ENCODE peak calls at places on chromosome 2, in eight cellular contexts. One of them, this sample, is unnamed.

GRCh38 chr2:84649487-84650142 is 133.3 kb downstream of the DNAH6 start:
- DNase-seq in neuronal stem cell: no peak
- DNase-seq in GM12878: no peak
- DNase-seq in fibroblast of lung: no peak
- DNase-seq in cardiac fibroblast: no peak
- DNase-seq in endodermal cell: no peak
- DNase-seq in CD8-positive, alpha-beta T cell: no peak
- DNase-seq in neural progenitor cell: no peak
- DNase-seq in this sample: peak

GRCh38 chr2:240460243-240460630 is 24.8 kb downstream of the GPC1 start:
- DNase-seq in neuronal stem cell: no peak
- DNase-seq in GM12878: no peak
- DNase-seq in fibroblast of lung: no peak
- DNase-seq in cardiac fibroblast: no peak
- DNase-seq in endodermal cell: no peak
- DNase-seq in CD8-positive, alpha-beta T cell: no peak
- DNase-seq in neural progenitor cell: no peak
- DNase-seq in this sample: no peak

GRCh38 chr2:202932425-202933138 is 20.5 kb downstream of the CARF start:
- DNase-seq in neuronal stem cell: no peak
- DNase-seq in GM12878: no peak
- DNase-seq in fibroblast of lung: no peak
- DNase-seq in cardiac fibroblast: peak
- DNase-seq in endodermal cell: no peak
- DNase-seq in CD8-positive, alpha-beta T cell: no peak
- DNase-seq in neural progenitor cell: no peak
- DNase-seq in this sample: no peak

GRCh38 chr2:19496646-19497045 is 138.2 kb upstream of the OSR1 start:
- DNase-seq in neuronal stem cell: no peak
- DNase-seq in GM12878: no peak
- DNase-seq in fibroblast of lung: no peak
- DNase-seq in cardiac fibroblast: no peak
- DNase-seq in endodermal cell: no peak
- DNase-seq in CD8-positive, alpha-beta T cell: no peak
- DNase-seq in neural progenitor cell: no peak
- DNase-seq in this sample: no peak

GRCh38 chr2:100796499-100797100 is 23.3 kb upstream of the NPAS2 start:
- DNase-seq in neuronal stem cell: no peak
- DNase-seq in GM12878: no peak
- DNase-seq in fibroblast of lung: no peak
- DNase-seq in cardiac fibroblast: no peak
- DNase-seq in endodermal cell: no peak
- DNase-seq in CD8-positive, alpha-beta T cell: no peak
- DNase-seq in neural progenitor cell: no peak
- DNase-seq in this sample: no peak

GRCh38 chr2:68216454-68217310 is 35.6 kb downstream of the PPP3R1 start:
- DNase-seq in neuronal stem cell: no peak
- DNase-seq in GM12878: no peak
- DNase-seq in fibroblast of lung: no peak
- DNase-seq in cardiac fibroblast: no peak
- DNase-seq in endodermal cell: no peak
- DNase-seq in CD8-positive, alpha-beta T cell: no peak
- DNase-seq in neural progenitor cell: no peak
- DNase-seq in this sample: no peak

GRCh38 chr2:68367918-68368656 is 3.0 kb downstream of the PLEK start:
- DNase-seq in neuronal stem cell: no peak
- DNase-seq in GM12878: no peak
- DNase-seq in fibroblast of lung: peak
- DNase-seq in cardiac fibroblast: no peak
- DNase-seq in endodermal cell: no peak
- DNase-seq in CD8-positive, alpha-beta T cell: no peak
- DNase-seq in neural progenitor cell: no peak
- DNase-seq in this sample: no peak

GRCh38 chr2:169815849-169816248 is 8.9 kb downstream of the METTL5 start:
- DNase-seq in neuronal stem cell: no peak
- DNase-seq in GM12878: no peak
- DNase-seq in fibroblast of lung: peak
- DNase-seq in cardiac fibroblast: peak
- DNase-seq in endodermal cell: no peak
- DNase-seq in CD8-positive, alpha-beta T cell: no peak
- DNase-seq in neural progenitor cell: no peak
- DNase-seq in this sample: no peak

GRCh38 chr2:70767094-70767698 is 804 bp downstream of the ADD2 start:
- DNase-seq in neuronal stem cell: no peak
- DNase-seq in GM12878: no peak
- DNase-seq in fibroblast of lung: no peak
- DNase-seq in cardiac fibroblast: no peak
- DNase-seq in endodermal cell: peak
- DNase-seq in CD8-positive, alpha-beta T cell: peak
- DNase-seq in neural progenitor cell: peak
- DNase-seq in this sample: no peak
- H3K4me3 ChIP-seq in neuronal stem cell: peak
- H3K4me3 ChIP-seq in GM12878: peak
- H3K4me3 ChIP-seq in fibroblast of lung: peak
- H3K4me3 ChIP-seq in cardiac fibroblast: no peak
- H3K4me3 ChIP-seq in endodermal cell: peak
- H3K4me3 ChIP-seq in CD8-positive, alpha-beta T cell: peak
- H3K4me3 ChIP-seq in neural progenitor cell: peak
- H3K4me3 ChIP-seq in this sample: peak

DNA sequence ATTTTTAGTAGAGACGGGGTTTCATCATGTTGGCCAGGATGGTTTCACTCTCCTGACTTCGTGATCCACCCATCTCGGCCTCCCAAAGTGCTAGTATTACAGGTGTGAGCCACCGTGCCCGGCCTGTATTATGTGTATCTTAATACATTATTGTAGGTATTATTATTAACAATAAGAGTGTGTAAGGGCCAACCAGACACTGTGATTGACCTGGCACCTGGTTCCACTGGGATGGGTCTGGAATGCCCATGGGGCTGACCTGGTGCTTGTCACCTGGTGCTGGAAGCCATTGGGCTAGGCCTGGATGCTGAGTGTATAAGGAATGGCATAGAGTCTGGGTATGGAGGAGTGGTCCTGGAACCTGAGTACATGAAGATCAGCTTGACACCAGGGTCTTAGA is 906.9 kb upstream of the TMEFF2 start:
- DNase-seq in neuronal stem cell: no peak
- DNase-seq in GM12878: no peak
- DNase-seq in fibroblast of lung: no peak
- DNase-seq in cardiac fibroblast: no peak
- DNase-seq in endodermal cell: no peak
- DNase-seq in CD8-positive, alpha-beta T cell: no peak
- DNase-seq in neural progenitor cell: no peak
- DNase-seq in this sample: no peak
- H3K4me3 ChIP-seq in neuronal stem cell: no peak
- H3K4me3 ChIP-seq in GM12878: no peak
- H3K4me3 ChIP-seq in fibroblast of lung: no peak
- H3K4me3 ChIP-seq in cardiac fibroblast: no peak
- H3K4me3 ChIP-seq in endodermal cell: no peak
- H3K4me3 ChIP-seq in CD8-positive, alpha-beta T cell: no peak
- H3K4me3 ChIP-seq in neural progenitor cell: no peak
- H3K4me3 ChIP-seq in this sample: no peak

DNA sequence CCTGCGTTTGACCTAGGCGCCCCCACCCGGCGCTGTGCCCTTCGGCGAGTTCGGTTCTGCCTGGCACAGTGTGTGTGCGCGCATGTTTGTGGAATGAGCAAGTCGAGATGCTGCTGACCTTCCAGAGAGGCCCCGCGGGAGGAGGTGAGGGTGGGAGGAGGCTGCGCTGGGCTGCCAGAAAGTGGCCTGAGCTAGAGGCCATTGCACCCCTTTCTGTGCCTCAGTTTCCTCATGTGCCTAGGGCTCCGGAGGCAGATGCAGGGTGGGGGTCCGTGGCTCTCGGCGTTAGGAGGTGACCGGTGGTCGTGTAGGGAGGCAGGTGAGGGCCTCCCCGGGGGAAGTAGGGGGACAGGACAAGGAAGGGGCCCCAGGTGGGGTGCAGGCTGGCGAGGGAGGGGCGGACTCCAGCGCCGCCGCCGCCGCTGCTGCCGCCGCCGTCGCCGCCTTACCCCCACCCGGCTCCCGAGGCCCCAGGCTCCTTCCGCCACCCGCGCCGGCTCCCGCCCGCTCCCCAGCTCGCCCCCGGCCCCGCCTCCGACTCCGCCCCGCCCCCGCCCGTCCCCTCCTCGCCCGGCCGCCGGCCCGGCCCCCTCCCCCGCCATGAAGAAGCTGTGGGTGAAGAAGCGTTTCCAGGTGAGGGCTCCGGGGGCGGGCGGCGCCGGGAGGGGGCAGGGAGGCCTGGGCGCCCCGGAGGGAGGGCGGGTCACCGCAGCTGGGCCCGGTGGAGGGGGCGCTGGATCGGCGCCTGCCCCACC is 7.0 kb downstream of the SPEG start:
- DNase-seq in neuronal stem cell: no peak
- DNase-seq in GM12878: no peak
- DNase-seq in fibroblast of lung: peak
- DNase-seq in cardiac fibroblast: peak
- DNase-seq in endodermal cell: peak
- DNase-seq in CD8-positive, alpha-beta T cell: peak
- DNase-seq in neural progenitor cell: peak
- DNase-seq in this sample: peak
- H3K4me3 ChIP-seq in neuronal stem cell: peak
- H3K4me3 ChIP-seq in GM12878: no peak
- H3K4me3 ChIP-seq in fibroblast of lung: peak
- H3K4me3 ChIP-seq in cardiac fibroblast: peak
- H3K4me3 ChIP-seq in endodermal cell: peak
- H3K4me3 ChIP-seq in CD8-positive, alpha-beta T cell: peak
- H3K4me3 ChIP-seq in neural progenitor cell: peak
- H3K4me3 ChIP-seq in this sample: peak

DNA sequence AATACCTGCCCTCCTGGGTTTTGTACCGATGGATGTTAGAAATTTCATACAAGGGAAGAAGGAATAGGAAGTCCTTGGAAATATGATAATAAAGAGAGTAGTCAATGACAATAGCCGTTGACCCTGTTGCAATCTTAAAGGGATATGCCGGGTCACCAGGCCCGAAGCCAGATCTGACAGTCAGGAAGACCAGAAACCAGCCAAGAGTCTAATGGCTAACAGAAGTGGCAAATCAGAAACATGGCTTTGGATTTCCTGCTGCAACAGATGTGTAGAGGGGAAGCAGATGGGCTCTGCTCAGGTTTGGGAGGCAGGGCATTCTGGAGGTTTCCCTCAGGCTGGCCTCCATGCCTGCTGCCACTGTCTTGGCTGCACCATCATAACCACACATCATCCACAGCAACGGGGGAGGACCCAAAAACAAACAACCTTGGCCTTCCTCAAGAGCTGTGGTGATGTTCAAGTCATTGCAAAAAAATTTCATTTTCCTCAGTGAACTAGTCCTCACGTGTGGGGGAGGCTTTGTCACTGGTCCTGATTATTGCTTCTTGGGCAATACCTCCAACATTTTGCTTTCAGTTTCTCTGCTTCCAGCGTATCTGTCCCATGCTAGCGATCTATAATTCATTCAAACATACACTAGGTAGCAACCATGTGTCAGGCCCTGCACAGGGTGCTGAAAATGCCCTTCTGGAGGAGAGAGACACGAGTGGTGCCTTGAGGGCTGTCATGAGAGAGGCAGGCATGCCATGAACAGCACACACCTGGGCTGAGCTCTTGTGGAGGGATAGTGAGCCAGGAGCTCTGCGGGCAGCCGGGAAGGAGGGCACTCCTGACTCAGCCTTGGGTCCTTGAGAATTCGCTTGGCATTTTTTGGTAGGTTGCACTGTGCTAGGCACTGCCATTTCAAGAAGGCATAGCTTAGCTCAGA is 48.2 kb upstream of the LGALSL start:
- DNase-seq in neuronal stem cell: no peak
- DNase-seq in GM12878: no peak
- DNase-seq in fibroblast of lung: peak
- DNase-seq in cardiac fibroblast: peak
- DNase-seq in endodermal cell: no peak
- DNase-seq in CD8-positive, alpha-beta T cell: no peak
- DNase-seq in neural progenitor cell: no peak
- DNase-seq in this sample: no peak
- H3K4me3 ChIP-seq in neuronal stem cell: no peak
- H3K4me3 ChIP-seq in GM12878: no peak
- H3K4me3 ChIP-seq in fibroblast of lung: peak
- H3K4me3 ChIP-seq in cardiac fibroblast: no peak
- H3K4me3 ChIP-seq in endodermal cell: no peak
- H3K4me3 ChIP-seq in CD8-positive, alpha-beta T cell: no peak
- H3K4me3 ChIP-seq in neural progenitor cell: no peak
- H3K4me3 ChIP-seq in this sample: no peak

GRCh38 chr2:113754160-113754559 is 2.3 kb downstream of the SLC35F5 start:
- DNase-seq in neuronal stem cell: no peak
- DNase-seq in GM12878: no peak
- DNase-seq in fibroblast of lung: no peak
- DNase-seq in cardiac fibroblast: no peak
- DNase-seq in endodermal cell: no peak
- DNase-seq in CD8-positive, alpha-beta T cell: no peak
- DNase-seq in neural progenitor cell: no peak
- DNase-seq in this sample: no peak
- H3K4me3 ChIP-seq in neuronal stem cell: no peak
- H3K4me3 ChIP-seq in GM12878: peak
- H3K4me3 ChIP-seq in fibroblast of lung: peak
- H3K4me3 ChIP-seq in cardiac fibroblast: no peak
- H3K4me3 ChIP-seq in endodermal cell: peak
- H3K4me3 ChIP-seq in CD8-positive, alpha-beta T cell: no peak
- H3K4me3 ChIP-seq in neural progenitor cell: no peak
- H3K4me3 ChIP-seq in this sample: no peak